ENCODE peak calls at places on chromosomes 13 and 19, in four cellular contexts. One of them, this sample, is unnamed.

GRCh38 chr19:53579518-53579917 is 41.6 kb downstream of the ZNF331 start:
- DNase-seq in A549: no peak
- DNase-seq in K562: no peak
- DNase-seq in HepG2: no peak
- DNase-seq in this sample: no peak

GRCh38 chr19:47377208-47377701 is 28.1 kb downstream of the DHX34 start:
- DNase-seq in A549: no peak
- DNase-seq in K562: peak
- DNase-seq in HepG2: no peak
- DNase-seq in this sample: no peak

GRCh38 chr13:24650157-24650556 is 30.1 kb upstream of the ATP12A start:
- DNase-seq in A549: no peak
- DNase-seq in K562: no peak
- DNase-seq in HepG2: no peak
- DNase-seq in this sample: no peak

GRCh38 chr13:70732611-70733010 is 624.4 kb upstream of the KLHL1 start:
- DNase-seq in A549: no peak
- DNase-seq in K562: no peak
- DNase-seq in HepG2: no peak
- DNase-seq in this sample: no peak

GRCh38 chr19:15170345-15170744 is 30.4 kb downstream of the NOTCH3 start:
- DNase-seq in A549: no peak
- DNase-seq in K562: peak
- DNase-seq in HepG2: no peak
- DNase-seq in this sample: peak

GRCh38 chr19:18278521-18279265 is 2.7 kb downstream of the JUND start:
- DNase-seq in A549: peak
- DNase-seq in K562: no peak
- DNase-seq in HepG2: no peak
- DNase-seq in this sample: no peak

GRCh38 chr13:34207334-34207733 is 389.4 kb downstream of the RFC3 start:
- DNase-seq in A549: peak
- DNase-seq in K562: no peak
- DNase-seq in HepG2: no peak
- DNase-seq in this sample: no peak

GRCh38 chr13:46152627-46153328 is 29.2 kb downstream of the LCP1 start:
- DNase-seq in A549: no peak
- DNase-seq in K562: no peak
- DNase-seq in HepG2: peak
- DNase-seq in this sample: no peak

GRCh38 chr13:71525004-71525403 is 342.0 kb downstream of the DACH1 start:
- DNase-seq in A549: no peak
- DNase-seq in K562: no peak
- DNase-seq in HepG2: no peak
- DNase-seq in this sample: no peak

GRCh38 chr19:31491246-31491645 is 142.0 kb upstream of the TSHZ3 start:
- DNase-seq in A549: no peak
- DNase-seq in K562: no peak
- DNase-seq in HepG2: no peak
- DNase-seq in this sample: no peak

GRCh38 chr19:31578326-31578725 is 229.1 kb upstream of the TSHZ3 start:
- DNase-seq in A549: no peak
- DNase-seq in K562: no peak
- DNase-seq in HepG2: no peak
- DNase-seq in this sample: no peak

GRCh38 chr19:45492627-45493470 is 4.0 kb downstream of the RTN2 start:
- DNase-seq in A549: peak
- DNase-seq in K562: peak
- DNase-seq in HepG2: peak
- DNase-seq in this sample: peak

GRCh38 chr13:43232866-43233265 is 209.5 kb downstream of the DNAJC15 start:
- DNase-seq in A549: peak
- DNase-seq in K562: no peak
- DNase-seq in HepG2: no peak
- DNase-seq in this sample: no peak

GRCh38 chr19:49553451-49554271 is 25.9 kb downstream of the RCN3 start:
- DNase-seq in A549: no peak
- DNase-seq in K562: no peak
- DNase-seq in HepG2: peak
- DNase-seq in this sample: no peak

GRCh38 chr19:47315125-47315821 is 5.6 kb downstream of the C5AR1 start:
- DNase-seq in A549: peak
- DNase-seq in K562: peak
- DNase-seq in HepG2: peak
- DNase-seq in this sample: no peak

GRCh38 chr13:44396963-44397580 is 23.4 kb downstream of the SERP2 start:
- DNase-seq in A549: no peak
- DNase-seq in K562: peak
- DNase-seq in HepG2: no peak
- DNase-seq in this sample: no peak

GRCh38 chr13:74406439-74406838 is 272.2 kb upstream of the KLF12 start:
- DNase-seq in A549: no peak
- DNase-seq in K562: no peak
- DNase-seq in HepG2: no peak
- DNase-seq in this sample: no peak

GRCh38 chr13:109999659-110000533 is 213.5 kb upstream of the IRS2 start:
- DNase-seq in A549: no peak
- DNase-seq in K562: no peak
- DNase-seq in HepG2: no peak
- DNase-seq in this sample: no peak

GRCh38 chr19:35059006-35059798 is 17.7 kb downstream of the HPN start:
- DNase-seq in A549: no peak
- DNase-seq in K562: no peak
- DNase-seq in HepG2: no peak
- DNase-seq in this sample: no peak

GRCh38 chr19:51090471-51090870 is 7.8 kb upstream of the KLK14 start:
- DNase-seq in A549: no peak
- DNase-seq in K562: no peak
- DNase-seq in HepG2: no peak
- DNase-seq in this sample: no peak

GRCh38 chr13:106376411-106377112 is 158.9 kb downstream of the EFNB2 start:
- DNase-seq in A549: peak
- DNase-seq in K562: no peak
- DNase-seq in HepG2: no peak
- DNase-seq in this sample: no peak
- TF ChIP-seq HMGXB4 in A549: no peak
- TF ChIP-seq HMGXB4 in K562: no peak
- TF ChIP-seq HMGXB4 in HepG2: no peak
- TF ChIP-seq HMGXB4 in this sample: no peak

GRCh38 chr13:30033681-30034447 is 183.4 kb upstream of the UBL3 start:
- DNase-seq in A549: peak
- DNase-seq in K562: no peak
- DNase-seq in HepG2: no peak
- DNase-seq in this sample: no peak
- TF ChIP-seq ESRRA in A549: no peak
- TF ChIP-seq ESRRA in K562: no peak
- TF ChIP-seq ESRRA in HepG2: no peak
- TF ChIP-seq ESRRA in this sample: no peak

GRCh38 chr13:52432456-52432855 is 18.0 kb downstream of the VPS36 start:
- DNase-seq in A549: no peak
- DNase-seq in K562: no peak
- DNase-seq in HepG2: no peak
- DNase-seq in this sample: no peak

GRCh38 chr13:52428295-52428694 is 22.1 kb downstream of the VPS36 start:
- DNase-seq in A549: peak
- DNase-seq in K562: peak
- DNase-seq in HepG2: peak
- DNase-seq in this sample: no peak
- TF ChIP-seq HMGXB4 in A549: no peak
- TF ChIP-seq HMGXB4 in K562: no peak
- TF ChIP-seq HMGXB4 in HepG2: no peak
- TF ChIP-seq HMGXB4 in this sample: no peak

GRCh38 chr19:2602391-2603181 is 99.9 kb downstream of the GNG7 start:
- DNase-seq in A549: no peak
- DNase-seq in K562: no peak
- DNase-seq in HepG2: no peak
- DNase-seq in this sample: peak
- TF ChIP-seq ESRRA in A549: no peak
- TF ChIP-seq ESRRA in K562: no peak
- TF ChIP-seq ESRRA in HepG2: no peak
- TF ChIP-seq ESRRA in this sample: no peak

This sample was measured in WTC11.